ENCODE peak calls at places on chromosomes 6 and 20, in five cellular contexts. One of them, this sample, is unnamed.

GRCh38 chr20:56987992-56988391 is 278.4 kb downstream of the BMP7 start:
- DNase-seq in retinal pigment epithelial cell: no peak
- DNase-seq in breast epithelium: no peak
- DNase-seq in GM12864: no peak
- DNase-seq in mucosa of descending colon: no peak
- DNase-seq in this sample: no peak

GRCh38 chr6:134589512-134589911 is 271.6 kb upstream of the SGK1 start:
- DNase-seq in mucosa of descending colon: no peak
- DNase-seq in breast epithelium: no peak
- DNase-seq in retinal pigment epithelial cell: peak
- DNase-seq in GM12864: no peak
- DNase-seq in this sample: no peak

GRCh38 chr20:34401741-34402455 is 38.8 kb downstream of the ITCH start:
- DNase-seq in mucosa of descending colon: no peak
- DNase-seq in retinal pigment epithelial cell: no peak
- DNase-seq in breast epithelium: no peak
- DNase-seq in GM12864: no peak
- DNase-seq in this sample: no peak

GRCh38 chr20:47118641-47119040 is 224.0 kb downstream of the EYA2 start:
- DNase-seq in GM12864: no peak
- DNase-seq in mucosa of descending colon: no peak
- DNase-seq in retinal pigment epithelial cell: peak
- DNase-seq in breast epithelium: no peak
- DNase-seq in this sample: no peak

GRCh38 chr20:32898721-32899120 is 40.0 kb downstream of the EFCAB8 start:
- DNase-seq in mucosa of descending colon: no peak
- DNase-seq in retinal pigment epithelial cell: peak
- DNase-seq in breast epithelium: no peak
- DNase-seq in GM12864: no peak
- DNase-seq in this sample: no peak

GRCh38 chr6:11575408-11576033 is 38.0 kb downstream of the TMEM170B start:
- DNase-seq in retinal pigment epithelial cell: peak
- DNase-seq in mucosa of descending colon: peak
- DNase-seq in GM12864: peak
- DNase-seq in breast epithelium: no peak
- DNase-seq in this sample: no peak

GRCh38 chr6:43771858-43772570 is 2.0 kb downstream of the VEGFA start:
- DNase-seq in retinal pigment epithelial cell: no peak
- DNase-seq in mucosa of descending colon: peak
- DNase-seq in breast epithelium: peak
- DNase-seq in GM12864: no peak
- DNase-seq in this sample: no peak

GRCh38 chr6:32267035-32267434 is 43.2 kb upstream of the NOTCH4 start:
- DNase-seq in breast epithelium: no peak
- DNase-seq in mucosa of descending colon: no peak
- DNase-seq in GM12864: no peak
- DNase-seq in retinal pigment epithelial cell: no peak
- DNase-seq in this sample: no peak

GRCh38 chr6:56143796-56144195 is 103.6 kb downstream of the COL21A1 start:
- DNase-seq in GM12864: no peak
- DNase-seq in mucosa of descending colon: no peak
- DNase-seq in retinal pigment epithelial cell: no peak
- DNase-seq in breast epithelium: no peak
- DNase-seq in this sample: no peak

GRCh38 chr6:31170600-31170881 is at the start of gene POU5F1:
- DNase-seq in GM12864: no peak
- DNase-seq in mucosa of descending colon: no peak
- DNase-seq in retinal pigment epithelial cell: no peak
- DNase-seq in breast epithelium: no peak
- DNase-seq in this sample: no peak

GRCh38 chr6:53520320-53520928 is 24.5 kb downstream of the GCLC start:
- DNase-seq in breast epithelium: no peak
- DNase-seq in GM12864: no peak
- DNase-seq in retinal pigment epithelial cell: no peak
- DNase-seq in mucosa of descending colon: no peak
- DNase-seq in this sample: no peak

GRCh38 chr20:16621435-16622141 is 48.3 kb upstream of the KIF16B start:
- DNase-seq in mucosa of descending colon: no peak
- DNase-seq in breast epithelium: no peak
- DNase-seq in GM12864: no peak
- DNase-seq in retinal pigment epithelial cell: no peak
- DNase-seq in this sample: no peak

GRCh38 chr20:63567382-63568169 is 6.5 kb downstream of the HELZ2 start:
- DNase-seq in GM12864: peak
- DNase-seq in retinal pigment epithelial cell: no peak
- DNase-seq in breast epithelium: no peak
- DNase-seq in mucosa of descending colon: peak
- DNase-seq in this sample: no peak

GRCh38 chr6:38393986-38394385 is 245.7 kb downstream of the BTBD9 start:
- DNase-seq in retinal pigment epithelial cell: no peak
- DNase-seq in mucosa of descending colon: no peak
- DNase-seq in GM12864: no peak
- DNase-seq in breast epithelium: no peak
- DNase-seq in this sample: no peak

GRCh38 chr6:18469486-18469885 is 82.3 kb downstream of the RNF144B start:
- DNase-seq in GM12864: no peak
- DNase-seq in mucosa of descending colon: no peak
- DNase-seq in retinal pigment epithelial cell: no peak
- DNase-seq in breast epithelium: no peak
- DNase-seq in this sample: no peak

GRCh38 chr6:129320892-129321291 is 389.1 kb downstream of the ARHGAP18 start:
- DNase-seq in mucosa of descending colon: no peak
- DNase-seq in retinal pigment epithelial cell: no peak
- DNase-seq in breast epithelium: no peak
- DNase-seq in GM12864: no peak
- DNase-seq in this sample: no peak

GRCh38 chr20:56343861-56344381 is 14.9 kb upstream of the FAM210B start:
- DNase-seq in GM12864: no peak
- DNase-seq in breast epithelium: no peak
- DNase-seq in retinal pigment epithelial cell: no peak
- DNase-seq in mucosa of descending colon: peak
- DNase-seq in this sample: no peak

GRCh38 chr6:46626228-46626909 is 26.2 kb downstream of the CYP39A1 start:
- DNase-seq in breast epithelium: no peak
- DNase-seq in GM12864: peak
- DNase-seq in mucosa of descending colon: peak
- DNase-seq in retinal pigment epithelial cell: no peak
- DNase-seq in this sample: no peak

GRCh38 chr6:25675172-25675571 is 23.2 kb downstream of the SCGN start:
- DNase-seq in mucosa of descending colon: no peak
- DNase-seq in breast epithelium: no peak
- DNase-seq in GM12864: no peak
- DNase-seq in retinal pigment epithelial cell: no peak
- DNase-seq in this sample: no peak

GRCh38 chr20:49560646-49561045 is 7.3 kb downstream of the PTGIS start:
- DNase-seq in breast epithelium: no peak
- DNase-seq in retinal pigment epithelial cell: no peak
- DNase-seq in GM12864: no peak
- DNase-seq in mucosa of descending colon: no peak
- DNase-seq in this sample: no peak

GRCh38 chr6:54255881-54256280 is 52.4 kb upstream of the TINAG start:
- DNase-seq in mucosa of descending colon: no peak
- DNase-seq in retinal pigment epithelial cell: no peak
- DNase-seq in breast epithelium: no peak
- DNase-seq in GM12864: no peak
- DNase-seq in this sample: no peak

GRCh38 chr6:115945806-115946205 is 114.9 kb downstream of the FRK start:
- DNase-seq in breast epithelium: no peak
- DNase-seq in retinal pigment epithelial cell: no peak
- DNase-seq in GM12864: no peak
- DNase-seq in mucosa of descending colon: no peak
- DNase-seq in this sample: no peak

GRCh38 chr6:132952998-132953397 is 138.6 kb downstream of the RPS12 start:
- DNase-seq in breast epithelium: no peak
- DNase-seq in mucosa of descending colon: no peak
- DNase-seq in retinal pigment epithelial cell: no peak
- DNase-seq in GM12864: no peak
- DNase-seq in this sample: no peak

GRCh38 chr20:25079171-25079570 is 2.8 kb downstream of the VSX1 start:
- DNase-seq in mucosa of descending colon: peak
- DNase-seq in GM12864: no peak
- DNase-seq in breast epithelium: no peak
- DNase-seq in retinal pigment epithelial cell: no peak
- DNase-seq in this sample: no peak

GRCh38 chr6:36377594-36377993 is 9.9 kb downstream of the ETV7 start:
- DNase-seq in GM12864: no peak
- DNase-seq in breast epithelium: no peak
- DNase-seq in retinal pigment epithelial cell: no peak
- DNase-seq in mucosa of descending colon: no peak
- DNase-seq in this sample: no peak

GRCh38 chr6:168555618-168556273 is 114.8 kb downstream of the SMOC2 start:
- DNase-seq in breast epithelium: no peak
- DNase-seq in retinal pigment epithelial cell: no peak
- DNase-seq in GM12864: no peak
- DNase-seq in mucosa of descending colon: no peak
- DNase-seq in this sample: no peak

GRCh38 chr20:62181808-62182207 is 1.0 kb upstream of the MTG2 start:
- DNase-seq in retinal pigment epithelial cell: no peak
- DNase-seq in mucosa of descending colon: no peak
- DNase-seq in GM12864: no peak
- DNase-seq in breast epithelium: no peak
- DNase-seq in this sample: no peak
- H3K4me3 ChIP-seq in retinal pigment epithelial cell: peak
- H3K4me3 ChIP-seq in mucosa of descending colon: no peak
- H3K4me3 ChIP-seq in GM12864: peak
- H3K4me3 ChIP-seq in breast epithelium: no peak
- H3K4me3 ChIP-seq in this sample: no peak

GRCh38 chr6:130933712-130934200 is 106.5 kb downstream of the SMLR1 start:
- DNase-seq in breast epithelium: no peak
- DNase-seq in retinal pigment epithelial cell: no peak
- DNase-seq in GM12864: no peak
- DNase-seq in mucosa of descending colon: no peak
- DNase-seq in this sample: no peak
- H3K4me3 ChIP-seq in breast epithelium: no peak
- H3K4me3 ChIP-seq in retinal pigment epithelial cell: no peak
- H3K4me3 ChIP-seq in GM12864: no peak
- H3K4me3 ChIP-seq in mucosa of descending colon: no peak
- H3K4me3 ChIP-seq in this sample: no peak

GRCh38 chr6:111843347-111844147 is 29.7 kb downstream of the FYN start:
- DNase-seq in mucosa of descending colon: peak
- DNase-seq in GM12864: no peak
- DNase-seq in breast epithelium: no peak
- DNase-seq in retinal pigment epithelial cell: no peak
- DNase-seq in this sample: no peak
- H3K4me3 ChIP-seq in mucosa of descending colon: no peak
- H3K4me3 ChIP-seq in GM12864: no peak
- H3K4me3 ChIP-seq in breast epithelium: no peak
- H3K4me3 ChIP-seq in retinal pigment epithelial cell: no peak
- H3K4me3 ChIP-seq in this sample: no peak

GRCh38 chr20:50852085-50852484 is 57.2 kb downstream of the BCAS4 start:
- DNase-seq in mucosa of descending colon: no peak
- DNase-seq in breast epithelium: no peak
- DNase-seq in GM12864: no peak
- DNase-seq in retinal pigment epithelial cell: no peak
- DNase-seq in this sample: no peak

GRCh38 chr20:50848341-50848808 is 53.5 kb downstream of the BCAS4 start:
- DNase-seq in breast epithelium: no peak
- DNase-seq in mucosa of descending colon: no peak
- DNase-seq in retinal pigment epithelial cell: peak
- DNase-seq in GM12864: no peak
- DNase-seq in this sample: no peak

GRCh38 chr20:50845566-50846211 is 50.8 kb downstream of the BCAS4 start:
- DNase-seq in breast epithelium: peak
- DNase-seq in mucosa of descending colon: no peak
- DNase-seq in GM12864: no peak
- DNase-seq in retinal pigment epithelial cell: no peak
- DNase-seq in this sample: no peak

GRCh38 chr20:50850721-50851286 is 55.9 kb downstream of the BCAS4 start:
- DNase-seq in retinal pigment epithelial cell: peak
- DNase-seq in mucosa of descending colon: peak
- DNase-seq in breast epithelium: no peak
- DNase-seq in GM12864: no peak
- DNase-seq in this sample: no peak

DNA sequence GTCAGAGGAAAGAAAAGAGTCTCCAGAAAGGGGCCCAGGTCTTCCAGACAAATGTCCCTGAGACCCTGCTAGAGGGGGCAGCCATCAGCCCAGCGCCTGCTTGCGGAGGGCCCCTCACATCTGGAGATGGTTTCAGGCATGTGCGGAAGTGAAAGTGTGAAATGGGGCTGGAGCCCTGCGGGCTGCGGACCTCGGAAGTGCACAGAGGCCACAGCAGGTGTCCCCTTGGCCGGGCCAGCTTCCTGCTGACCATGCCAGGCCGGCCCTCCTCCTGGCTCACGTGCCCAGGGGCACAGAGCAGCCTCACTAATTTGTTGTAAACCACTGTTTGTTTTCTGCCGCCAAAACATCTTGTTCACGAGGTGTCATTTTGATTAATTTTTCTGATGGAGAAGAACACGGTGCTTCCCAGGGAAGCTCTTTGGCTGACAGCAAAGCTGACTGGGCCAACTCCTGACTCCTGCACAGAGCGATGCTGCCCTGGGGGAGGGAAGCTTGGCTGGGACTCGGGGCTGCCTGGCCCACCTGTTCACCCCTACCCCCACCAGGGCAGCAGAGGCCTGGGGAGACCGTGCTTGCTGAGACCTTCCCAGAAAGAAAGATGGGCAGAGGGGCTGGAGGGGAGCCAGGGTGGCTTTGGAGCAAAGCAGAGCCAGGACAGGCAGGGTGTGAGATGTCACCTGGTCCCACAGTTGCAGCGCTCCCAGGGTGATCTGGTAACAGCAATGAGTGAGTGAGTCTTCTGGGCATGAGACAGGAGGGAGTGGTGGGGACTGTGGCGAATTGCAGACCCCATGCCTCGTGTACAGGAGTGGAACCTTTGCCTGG is 54.2 kb downstream of the BCAS4 start:
- DNase-seq in mucosa of descending colon: no peak
- DNase-seq in retinal pigment epithelial cell: no peak
- DNase-seq in GM12864: peak
- DNase-seq in breast epithelium: no peak
- DNase-seq in this sample: no peak
- H3K4me3 ChIP-seq in mucosa of descending colon: no peak
- H3K4me3 ChIP-seq in retinal pigment epithelial cell: no peak
- H3K4me3 ChIP-seq in GM12864: no peak
- H3K4me3 ChIP-seq in breast epithelium: peak
- H3K4me3 ChIP-seq in this sample: no peak

GRCh38 chr6:27891300-27891913 is 20.8 kb downstream of the OR2B2 start:
- DNase-seq in mucosa of descending colon: no peak
- DNase-seq in breast epithelium: no peak
- DNase-seq in GM12864: no peak
- DNase-seq in retinal pigment epithelial cell: no peak
- DNase-seq in this sample: no peak
- H3K4me3 ChIP-seq in mucosa of descending colon: no peak
- H3K4me3 ChIP-seq in breast epithelium: no peak
- H3K4me3 ChIP-seq in GM12864: peak
- H3K4me3 ChIP-seq in retinal pigment epithelial cell: peak
- H3K4me3 ChIP-seq in this sample: peak